ENCODE peak calls at places on chromosome 4, in four cellular contexts. One of them, this sample, is unnamed.

GRCh38 chr4:99414401-99414800 is 20.7 kb downstream of the ADH7 start:
- DNase-seq in mucosa of descending colon: peak
- DNase-seq in psoas muscle: no peak
- DNase-seq in GM13977: no peak
- DNase-seq in this sample: peak

GRCh38 chr4:147362868-147363440 is 117.9 kb upstream of the EDNRA start:
- DNase-seq in mucosa of descending colon: peak
- DNase-seq in psoas muscle: peak
- DNase-seq in GM13977: no peak
- DNase-seq in this sample: peak

GRCh38 chr4:37522996-37523395 is 163.2 kb downstream of the RELL1 start:
- DNase-seq in mucosa of descending colon: no peak
- DNase-seq in psoas muscle: no peak
- DNase-seq in GM13977: no peak
- DNase-seq in this sample: no peak

GRCh38 chr4:6024450-6024960 is 6.3 kb upstream of the C4orf50 start:
- DNase-seq in mucosa of descending colon: no peak
- DNase-seq in psoas muscle: no peak
- DNase-seq in GM13977: no peak
- DNase-seq in this sample: no peak

GRCh38 chr4:109690690-109691410 is 12.4 kb downstream of the CASP6 start:
- DNase-seq in mucosa of descending colon: no peak
- DNase-seq in psoas muscle: no peak
- DNase-seq in GM13977: no peak
- DNase-seq in this sample: no peak

GRCh38 chr4:3461515-3462291 is 1.4 kb upstream of the DOK7 start:
- DNase-seq in mucosa of descending colon: peak
- DNase-seq in psoas muscle: peak
- DNase-seq in GM13977: no peak
- DNase-seq in this sample: peak

GRCh38 chr4:141432000-141432712 is 204.2 kb upstream of the IL15 start:
- DNase-seq in mucosa of descending colon: no peak
- DNase-seq in psoas muscle: no peak
- DNase-seq in GM13977: no peak
- DNase-seq in this sample: peak

GRCh38 chr4:169823685-169824084 is 65.9 kb upstream of the HPF1 start:
- DNase-seq in mucosa of descending colon: peak
- DNase-seq in psoas muscle: no peak
- DNase-seq in GM13977: peak
- DNase-seq in this sample: peak

GRCh38 chr4:40949701-40950100 is 199.9 kb downstream of the NSUN7 start:
- DNase-seq in mucosa of descending colon: no peak
- DNase-seq in psoas muscle: no peak
- DNase-seq in GM13977: no peak
- DNase-seq in this sample: no peak

GRCh38 chr4:113961322-113961698 is 18.1 kb downstream of the ARSJ start:
- DNase-seq in mucosa of descending colon: no peak
- DNase-seq in psoas muscle: no peak
- DNase-seq in GM13977: no peak
- DNase-seq in this sample: peak

GRCh38 chr4:110245567-110245966 is 47.2 kb upstream of the ELOVL6 start:
- DNase-seq in mucosa of descending colon: no peak
- DNase-seq in psoas muscle: no peak
- DNase-seq in GM13977: no peak
- DNase-seq in this sample: peak

GRCh38 chr4:16916719-16917337 is 18.4 kb upstream of the LDB2 start:
- DNase-seq in mucosa of descending colon: peak
- DNase-seq in psoas muscle: no peak
- DNase-seq in GM13977: peak
- DNase-seq in this sample: peak

GRCh38 chr4:16915956-16916355 is 17.5 kb upstream of the LDB2 start:
- DNase-seq in mucosa of descending colon: no peak
- DNase-seq in psoas muscle: no peak
- DNase-seq in GM13977: no peak
- DNase-seq in this sample: no peak

GRCh38 chr4:16909245-16909644 is 10.8 kb upstream of the LDB2 start:
- DNase-seq in mucosa of descending colon: no peak
- DNase-seq in psoas muscle: no peak
- DNase-seq in GM13977: no peak
- DNase-seq in this sample: no peak

GRCh38 chr4:16912896-16913295 is 14.5 kb upstream of the LDB2 start:
- DNase-seq in mucosa of descending colon: no peak
- DNase-seq in psoas muscle: no peak
- DNase-seq in GM13977: no peak
- DNase-seq in this sample: no peak

GRCh38 chr4:16914208-16914607 is 15.8 kb upstream of the LDB2 start:
- DNase-seq in mucosa of descending colon: no peak
- DNase-seq in psoas muscle: no peak
- DNase-seq in GM13977: no peak
- DNase-seq in this sample: peak
- TF ChIP-seq CTCF in mucosa of descending colon: no peak
- TF ChIP-seq CTCF in psoas muscle: no peak
- TF ChIP-seq CTCF in GM13977: no peak
- TF ChIP-seq CTCF in this sample: peak

GRCh38 chr4:48131736-48132135 is 2.3 kb downstream of the TXK start:
- DNase-seq in mucosa of descending colon: no peak
- DNase-seq in psoas muscle: no peak
- DNase-seq in GM13977: no peak
- DNase-seq in this sample: no peak

GRCh38 chr4:48130100-48130499 is 4.0 kb downstream of the TXK start:
- DNase-seq in mucosa of descending colon: no peak
- DNase-seq in psoas muscle: no peak
- DNase-seq in GM13977: no peak
- DNase-seq in this sample: no peak

GRCh38 chr4:48127882-48128394 is 6.1 kb downstream of the TXK start:
- DNase-seq in mucosa of descending colon: peak
- DNase-seq in psoas muscle: no peak
- DNase-seq in GM13977: peak
- DNase-seq in this sample: peak

GRCh38 chr4:48127231-48127881 is 6.7 kb downstream of the TXK start:
- DNase-seq in mucosa of descending colon: no peak
- DNase-seq in psoas muscle: no peak
- DNase-seq in GM13977: no peak
- DNase-seq in this sample: no peak

DNA sequence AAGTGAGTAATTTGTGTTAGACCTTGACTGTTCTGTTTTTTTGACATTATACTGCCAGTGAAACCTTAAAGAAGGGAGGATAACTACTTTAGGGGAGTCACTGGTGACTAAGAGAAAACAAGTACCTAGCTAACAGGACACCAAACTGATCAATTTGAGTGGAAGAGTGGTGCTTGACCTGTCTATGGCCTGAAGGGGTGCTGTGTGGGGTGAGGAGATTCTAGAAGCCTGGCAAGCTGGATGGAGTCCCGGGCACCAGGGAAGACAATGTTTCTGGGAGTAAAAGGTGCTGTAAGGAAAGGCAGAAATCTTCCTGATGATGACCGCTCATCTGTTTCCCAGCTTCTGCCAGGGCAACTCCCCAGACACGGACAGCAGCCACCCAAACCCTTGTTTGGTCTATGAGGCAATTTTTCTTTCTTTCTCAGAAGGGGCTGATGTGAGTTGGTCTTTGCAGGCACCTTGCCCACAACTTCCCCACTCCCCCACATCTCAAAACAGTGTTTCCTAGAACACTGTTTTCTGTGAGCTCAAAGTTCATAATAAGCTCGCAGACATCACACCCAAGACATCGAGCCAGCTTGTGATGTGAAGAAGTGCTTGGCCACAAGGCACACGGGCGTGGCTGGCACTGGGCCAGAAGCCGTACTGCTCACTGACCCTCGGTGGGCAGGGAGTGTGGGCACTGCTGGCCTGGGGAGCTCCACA is 4.6 kb downstream of the TXK start:
- DNase-seq in mucosa of descending colon: peak
- DNase-seq in psoas muscle: no peak
- DNase-seq in GM13977: no peak
- DNase-seq in this sample: no peak
- TF ChIP-seq CTCF in mucosa of descending colon: no peak
- TF ChIP-seq CTCF in psoas muscle: no peak
- TF ChIP-seq CTCF in GM13977: peak
- TF ChIP-seq CTCF in this sample: no peak

DNA sequence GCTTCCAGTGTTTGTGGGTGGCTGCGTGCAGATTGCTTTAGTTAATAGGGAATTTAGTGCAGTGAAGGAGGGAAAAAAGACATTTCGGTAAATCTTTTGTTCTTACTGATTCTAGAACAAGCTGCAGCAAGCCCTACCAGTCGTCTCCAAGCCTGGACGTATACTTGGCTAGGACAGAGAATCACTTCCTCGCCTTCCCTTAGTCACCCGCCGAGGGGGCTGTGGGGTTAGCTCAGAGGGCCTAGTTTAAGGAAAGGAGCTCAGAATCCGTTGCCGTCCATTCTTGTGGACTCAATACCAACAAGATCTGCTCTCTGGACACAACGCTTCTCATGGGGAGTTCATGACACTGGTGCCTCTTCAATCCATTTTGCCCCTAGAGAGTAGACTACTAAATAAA is 36.3 kb upstream of the FAT1 start:
- DNase-seq in mucosa of descending colon: no peak
- DNase-seq in psoas muscle: no peak
- DNase-seq in GM13977: no peak
- DNase-seq in this sample: no peak
- TF ChIP-seq CTCF in mucosa of descending colon: no peak
- TF ChIP-seq CTCF in psoas muscle: no peak
- TF ChIP-seq CTCF in GM13977: no peak
- TF ChIP-seq CTCF in this sample: no peak

GRCh38 chr4:146291313-146291712 is 77.0 kb downstream of the REELD1 start:
- DNase-seq in mucosa of descending colon: no peak
- DNase-seq in psoas muscle: no peak
- DNase-seq in GM13977: no peak
- DNase-seq in this sample: no peak
- TF ChIP-seq CTCF in mucosa of descending colon: no peak
- TF ChIP-seq CTCF in psoas muscle: no peak
- TF ChIP-seq CTCF in GM13977: no peak
- TF ChIP-seq CTCF in this sample: no peak

DNA sequence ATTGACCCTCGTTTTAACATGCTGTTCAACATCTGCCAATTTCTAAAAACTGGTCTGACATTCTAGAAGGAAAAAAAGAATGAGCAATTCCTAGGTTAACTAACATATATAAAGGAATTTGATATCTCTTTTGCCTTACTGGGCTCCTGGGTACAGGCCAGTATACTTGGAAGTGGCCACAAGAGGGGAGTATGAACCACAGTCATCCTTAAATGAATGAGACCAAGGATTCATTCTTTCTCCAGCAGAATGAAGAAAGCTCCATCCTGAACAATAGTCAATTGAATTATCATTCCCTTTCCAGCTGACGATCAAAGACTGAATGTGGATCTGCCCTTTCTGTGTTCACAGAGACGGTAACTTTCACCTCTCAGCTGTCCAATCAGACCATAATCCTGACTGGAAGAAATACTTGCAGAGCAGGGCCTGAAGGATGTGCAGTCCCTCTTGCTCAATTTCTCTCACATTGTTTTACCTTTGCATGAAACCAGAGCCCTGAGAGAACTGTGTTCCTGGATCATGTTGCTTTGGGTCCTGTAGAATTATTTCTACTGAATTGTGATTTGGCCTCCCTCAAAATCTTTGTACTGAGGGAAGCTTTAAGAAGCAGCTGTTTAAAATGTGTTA is 14.8 kb upstream of the SPARCL1 start:
- DNase-seq in mucosa of descending colon: peak
- DNase-seq in psoas muscle: no peak
- DNase-seq in GM13977: no peak
- DNase-seq in this sample: peak
- TF ChIP-seq CTCF in mucosa of descending colon: no peak
- TF ChIP-seq CTCF in psoas muscle: peak
- TF ChIP-seq CTCF in GM13977: no peak
- TF ChIP-seq CTCF in this sample: peak

DNA sequence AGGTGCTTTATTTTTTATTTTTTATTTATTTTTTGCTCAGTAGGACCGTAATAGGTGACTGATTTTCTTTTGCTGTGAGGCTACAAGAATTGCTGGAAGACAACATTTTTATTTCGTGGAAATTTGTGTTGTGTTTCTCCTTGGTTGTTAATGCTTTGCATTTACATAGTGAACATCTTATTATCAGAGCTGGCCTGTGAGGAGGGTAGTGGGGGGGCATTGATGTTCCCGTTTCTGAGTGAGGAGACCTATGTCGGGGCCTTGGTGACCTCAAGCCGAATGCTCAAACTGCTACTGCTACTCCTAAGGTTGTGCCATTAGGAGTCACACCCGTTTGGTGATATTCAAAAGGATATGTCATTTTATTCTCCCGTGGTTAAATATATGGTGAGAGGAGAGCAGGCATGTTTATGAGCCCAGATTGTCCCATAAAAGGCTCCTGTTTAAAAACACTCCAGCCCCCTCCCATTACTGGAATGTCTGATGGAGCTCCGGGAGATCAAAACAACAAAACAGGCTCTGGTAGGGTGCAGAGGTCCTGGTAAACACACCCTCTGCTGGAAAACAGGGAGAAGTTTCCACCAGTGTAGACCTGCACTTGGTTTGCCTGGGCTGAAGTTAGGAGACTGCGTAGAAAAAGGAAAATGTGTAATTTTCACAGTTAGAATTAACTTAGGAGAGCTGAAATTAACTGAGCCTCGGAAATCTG is 5.6 kb downstream of the PDGFRA start:
- DNase-seq in mucosa of descending colon: no peak
- DNase-seq in psoas muscle: no peak
- DNase-seq in GM13977: no peak
- DNase-seq in this sample: no peak
- TF ChIP-seq CTCF in mucosa of descending colon: no peak
- TF ChIP-seq CTCF in psoas muscle: no peak
- TF ChIP-seq CTCF in GM13977: no peak
- TF ChIP-seq CTCF in this sample: no peak

GRCh38 chr4:895596-895995 is 36.5 kb downstream of the GAK start:
- DNase-seq in mucosa of descending colon: no peak
- DNase-seq in psoas muscle: no peak
- DNase-seq in GM13977: no peak
- DNase-seq in this sample: no peak

GRCh38 chr4:893995-894705 is 38.0 kb downstream of the GAK start:
- DNase-seq in mucosa of descending colon: no peak
- DNase-seq in psoas muscle: no peak
- DNase-seq in GM13977: no peak
- DNase-seq in this sample: no peak

GRCh38 chr4:896630-897029 is 35.5 kb downstream of the GAK start:
- DNase-seq in mucosa of descending colon: no peak
- DNase-seq in psoas muscle: no peak
- DNase-seq in GM13977: no peak
- DNase-seq in this sample: no peak

GRCh38 chr4:898123-898522 is 34.0 kb downstream of the GAK start:
- DNase-seq in mucosa of descending colon: no peak
- DNase-seq in psoas muscle: no peak
- DNase-seq in GM13977: no peak
- DNase-seq in this sample: no peak

GRCh38 chr4:896216-896615 is 35.9 kb downstream of the GAK start:
- DNase-seq in mucosa of descending colon: no peak
- DNase-seq in psoas muscle: no peak
- DNase-seq in GM13977: no peak
- DNase-seq in this sample: no peak
- TF ChIP-seq CTCF in mucosa of descending colon: no peak
- TF ChIP-seq CTCF in psoas muscle: no peak
- TF ChIP-seq CTCF in GM13977: no peak
- TF ChIP-seq CTCF in this sample: no peak

GRCh38 chr4:152408514-152409327 is 127.2 kb downstream of the FBXW7 start:
- DNase-seq in mucosa of descending colon: peak
- DNase-seq in psoas muscle: no peak
- DNase-seq in GM13977: peak
- DNase-seq in this sample: peak
- TF ChIP-seq CTCF in mucosa of descending colon: no peak
- TF ChIP-seq CTCF in psoas muscle: peak
- TF ChIP-seq CTCF in GM13977: peak
- TF ChIP-seq CTCF in this sample: peak